ENCODE peak calls at places on chromosomes 2 and 18, in five cellular contexts. H is adrenal gland, G is A549, N is HepG2, X is stomach. K is an unnamed sample.
A peak's percentile ranks its signal among the peaks of the same experiment; 100 is the strongest.

GRCh38 chr2:38432827-38433606 is 55.9 kb upstream of the ATL2 start:
- DNase-seq in H (peak; percentile 56), G (no peak), N (peak; percentile 92), X (no peak), K (peak; percentile 25)

GRCh38 chr2:191189112-191189635 is 38.4 kb upstream of the STAT4 start:
- DNase-seq in H (no peak), G (no peak), N (no peak), X (no peak), K (no peak)

GRCh38 chr2:37795456-37795855 is 124.0 kb upstream of the CDC42EP3 start:
- DNase-seq in H (no peak), G (no peak), N (no peak), X (no peak), K (no peak)

GRCh38 chr18:42274488-42275137 is 319.6 kb downstream of the PIK3C3 start:
- DNase-seq in H (no peak), G (no peak), N (peak; percentile 62), X (no peak), K (no peak)

GRCh38 chr2:240551809-240552208 is 6.0 kb downstream of the ANKMY1 start:
- DNase-seq in H (no peak), G (no peak), N (no peak), X (no peak), K (no peak)

GRCh38 chr2:17386771-17387170 is 131.5 kb downstream of the RAD51AP2 start:
- DNase-seq in H (no peak), G (no peak), N (no peak), X (no peak), K (no peak)

GRCh38 chr2:207953354-207953753 is 72.0 kb downstream of the PLEKHM3 start:
- DNase-seq in H (no peak), G (no peak), N (no peak), X (no peak), K (no peak)

GRCh38 chr2:190655113-190655512 is 6.2 kb downstream of the NAB1 start:
- DNase-seq in H (peak; percentile 60), G (no peak), N (no peak), X (no peak), K (no peak)

GRCh38 chr18:28588884-28589549 is 412.1 kb upstream of the CDH2 start:
- DNase-seq in H (no peak), G (no peak), N (no peak), X (no peak), K (no peak)

GRCh38 chr2:232341739-232342126 is 36.8 kb upstream of the ALPP start:
- DNase-seq in H (no peak), G (no peak), N (no peak), X (no peak), K (no peak)

GRCh38 chr18:36580874-36581750 is 247.7 kb downstream of the TPGS2 start:
- DNase-seq in H (peak; percentile 26), G (no peak), N (no peak), X (no peak), K (no peak)

GRCh38 chr18:28152354-28152753 is 24.6 kb downstream of the CDH2 start:
- DNase-seq in H (no peak), G (no peak), N (no peak), X (no peak), K (no peak)

GRCh38 chr2:205849136-205849535 is 166.8 kb downstream of the NRP2 start:
- DNase-seq in H (no peak), G (no peak), N (no peak), X (no peak), K (no peak)

GRCh38 chr18:3012306-3012919 is 531 bp downstream of the LPIN2 start:
- DNase-seq in H (peak; percentile 35), G (no peak), N (no peak), X (peak; percentile 48), K (no peak)

GRCh38 chr2:209145941-209146681 is 277.7 kb upstream of the MAP2 start:
- DNase-seq in H (no peak), G (no peak), N (no peak), X (no peak), K (no peak)

GRCh38 chr2:111071480-111072143 is 49.1 kb upstream of the BCL2L11 start:
- DNase-seq in H (no peak), G (peak; percentile 8), N (no peak), X (no peak), K (no peak)

GRCh38 chr2:70248810-70249438 is 496 bp upstream of the TIA1 start:
- DNase-seq in H (peak; percentile 90), G (no peak), N (peak; percentile 88), X (peak; percentile 88), K (peak; percentile 67)

GRCh38 chr2:134518101-134518500 is 200.7 kb downstream of the TMEM163 start:
- DNase-seq in H (no peak), G (no peak), N (no peak), X (no peak), K (no peak)

GRCh38 chr2:6957031-6957714 is 40.0 kb downstream of the RNF144A start:
- DNase-seq in H (no peak), G (no peak), N (peak; percentile 60), X (no peak), K (no peak)

GRCh38 chr18:58391932-58392331 is 237.0 kb downstream of the ALPK2 start:
- DNase-seq in H (no peak), G (no peak), N (no peak), X (no peak), K (no peak)

GRCh38 chr2:71082402-71083252 is 14.2 kb downstream of the NAGK start:
- DNase-seq in H (no peak), G (no peak), N (no peak), X (no peak), K (no peak)

GRCh38 chr2:201116115-201116958 is at the start of gene CFLAR:
- DNase-seq in H (peak; percentile 81), G (peak; percentile 51), N (peak; percentile 94), X (peak; percentile 74), K (peak; percentile 86)

GRCh38 chr2:234603619-234604018 is 106.7 kb upstream of the ARL4C start:
- DNase-seq in H (no peak), G (no peak), N (no peak), X (no peak), K (no peak)

GRCh38 chr2:33810046-33810835 is 211.1 kb upstream of the FAM98A start:
- DNase-seq in H (no peak), G (no peak), N (no peak), X (no peak), K (no peak)

DNA sequence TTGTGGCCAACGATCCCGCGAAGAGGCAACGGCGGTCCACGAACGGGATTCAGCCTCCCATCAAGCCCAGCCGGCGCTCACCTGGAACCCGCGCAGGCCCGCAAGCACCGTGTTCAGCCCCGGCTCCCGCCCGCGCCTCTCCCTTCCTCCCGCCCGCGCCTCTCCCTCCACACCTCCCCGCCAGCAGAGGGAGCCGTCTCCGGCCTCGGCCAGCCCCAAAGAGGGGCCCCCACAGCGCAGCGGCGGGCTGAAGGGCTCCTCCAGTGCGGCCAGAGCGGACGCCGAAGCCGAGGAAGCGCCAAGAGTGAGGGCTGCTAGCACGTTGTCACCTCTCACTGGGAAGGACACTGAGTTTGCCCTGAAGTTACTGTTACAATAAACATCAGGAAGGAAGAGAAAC is 55.3 kb upstream of the LAPTM4A start:
- DNase-seq in H (peak; percentile 61), G (no peak), N (no peak), X (no peak), K (no peak)
- TF ChIP-seq CTCF in H (peak; percentile 43), G (peak; percentile 12), N (peak; percentile 28), X (no peak), K (peak; percentile 24)

DNA sequence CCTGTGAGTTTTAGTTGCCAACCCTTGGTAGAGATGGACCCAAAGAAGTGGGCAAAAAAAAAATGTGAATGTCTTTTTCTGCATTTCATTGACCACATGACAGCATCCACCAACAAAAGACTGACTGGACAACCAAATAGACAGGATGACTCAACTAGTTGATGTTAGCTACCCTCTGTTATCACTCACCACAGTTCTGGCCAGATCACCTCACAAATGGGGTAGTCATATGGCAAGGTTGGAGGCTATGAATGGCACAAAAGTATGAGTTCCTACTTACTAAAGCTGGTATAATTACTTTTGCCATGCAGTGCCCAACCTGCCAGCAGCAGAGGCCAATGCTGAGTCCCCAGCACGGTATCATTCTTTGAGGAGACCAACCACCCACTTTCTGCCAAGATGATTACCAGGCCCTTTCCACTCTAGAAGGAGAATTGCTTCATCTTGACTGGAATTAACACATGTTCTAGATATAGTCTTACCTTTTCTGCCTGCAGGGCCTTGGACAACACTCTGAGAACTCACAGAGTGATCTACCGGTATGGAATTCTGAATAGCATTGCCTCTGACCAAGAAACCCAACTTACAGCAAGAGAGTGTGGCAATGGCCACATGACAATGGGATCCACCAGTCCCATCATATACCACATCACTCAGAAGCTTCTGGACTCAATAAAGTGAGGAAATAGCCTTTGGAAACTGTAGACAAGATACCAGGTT is 20.1 kb upstream of the TCF7L1 start:
- DNase-seq in H (no peak), G (no peak), N (no peak), X (no peak), K (no peak)
- TF ChIP-seq POLR2A in H (no peak), G (no peak), N (no peak), X (no peak), K (no peak)

GRCh38 chr2:46562451-46562841 is 83.1 kb downstream of the TMEM247 start:
- DNase-seq in H (no peak), G (no peak), N (no peak), X (no peak), K (no peak)
- H3K4me1 ChIP-seq in H (peaks cover 15% of the 10 kb centered on the region), G (no peaks in the 10 kb centered on the region), N (no peaks in the 10 kb centered on the region), X (no peaks in the 10 kb centered on the region), K (peaks cover 88% of the 10 kb centered on the region)

GRCh38 chr18:56086176-56086575 is 498.2 kb upstream of the TCF4 start:
- DNase-seq in H (no peak), G (no peak), N (no peak), X (no peak), K (no peak)

GRCh38 chr18:56083889-56084288 is 495.9 kb upstream of the TCF4 start:
- DNase-seq in H (no peak), G (no peak), N (no peak), X (no peak), K (no peak)

GRCh38 chr18:56086786-56087185 is 498.8 kb upstream of the TCF4 start:
- DNase-seq in H (no peak), G (no peak), N (no peak), X (no peak), K (no peak)

GRCh38 chr18:56085561-56085960 is 497.6 kb upstream of the TCF4 start:
- DNase-seq in H (peak; percentile 4), G (no peak), N (no peak), X (no peak), K (peak; percentile 42)

DNA sequence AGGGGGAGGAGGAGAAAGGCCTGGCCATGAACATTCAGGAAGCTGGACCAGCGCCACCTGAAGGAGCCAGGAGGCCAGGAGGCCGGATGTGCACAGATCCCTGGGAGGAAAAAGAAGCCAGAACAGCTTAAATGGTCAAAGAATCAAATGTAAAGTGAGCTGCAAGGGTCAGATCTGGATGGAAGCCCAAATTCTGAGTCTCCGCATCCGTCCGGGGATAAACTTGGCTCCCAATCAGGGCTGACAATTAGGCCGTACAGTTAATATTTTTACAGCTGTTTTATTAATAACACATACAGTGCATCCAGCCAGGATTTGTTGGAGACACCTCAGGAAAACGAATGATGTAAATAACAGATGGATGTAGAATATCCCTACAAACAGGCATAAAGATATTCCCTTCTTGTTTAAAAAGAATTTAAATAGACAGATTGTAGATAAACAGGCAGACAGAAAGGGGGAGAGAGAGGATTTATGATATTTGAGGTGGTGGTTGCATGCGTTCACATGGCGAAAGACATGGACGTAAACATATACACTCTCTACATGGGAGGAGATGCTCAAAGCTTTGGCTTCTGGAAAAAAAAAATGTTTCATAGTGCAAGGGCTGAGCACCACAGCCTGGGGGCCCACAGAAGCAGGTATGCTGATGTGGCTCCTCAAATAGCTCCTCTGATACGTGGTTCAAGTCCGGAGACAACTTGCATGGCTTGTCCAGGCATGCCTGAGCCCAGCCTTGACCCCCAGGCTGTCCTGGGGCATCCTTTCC is 495.3 kb upstream of the TCF4 start:
- DNase-seq in H (peak; percentile 11), G (no peak), N (no peak), X (no peak), K (no peak)
- TF ChIP-seq CTCF in H (no peak), G (no peak), N (no peak), X (no peak), K (no peak)

GRCh38 chr18:5425721-5426120 is 118.1 kb downstream of the EPB41L3 start:
- DNase-seq in H (no peak), G (no peak), N (no peak), X (no peak), K (no peak)
- TF ChIP-seq POLR2A in H (no peak), G (no peak), N (no peak), X (no peak), K (no peak)

K was measured in gastrocnemius medialis.